ENCODE peak calls at places on chromosome 11, in ten cellular contexts. Y, H, V, Z, D, P, T, R, I and K are unnamed samples.

GRCh38 chr11:113992459-113993105 is 17.7 kb downstream of the HTR3A start:
- DNase-seq in Y (no peak), H (no peak), V (no peak), Z (peak; percentile 32), D (no peak), P (no peak), T (peak; percentile 62), R (no peak), I (no peak), K (no peak)

GRCh38 chr11:125569913-125570621 is 790 bp downstream of the EI24 start:
- DNase-seq in Y (peak; percentile 47), H (no peak), V (peak; percentile 6), Z (no peak), D (no peak), P (no peak), T (no peak), R (no peak), I (no peak), K (no peak)

GRCh38 chr11:69233761-69234136 is 60.2 kb upstream of the MYEOV start:
- DNase-seq in Y (no peak), H (no peak), V (no peak), Z (no peak), D (no peak), P (no peak), T (no peak), R (no peak), I (no peak), K (no peak)

GRCh38 chr11:72702096-72702495 is 27.9 kb upstream of the PDE2A start:
- DNase-seq in Y (no peak), H (no peak), V (no peak), Z (no peak), D (no peak), P (no peak), T (no peak), R (no peak), I (peak; percentile 46), K (no peak)

GRCh38 chr11:1072116-1072820 is 2.4 kb upstream of the MUC2 start:
- DNase-seq in Y (no peak), H (peak; percentile 35), V (peak; percentile 19), Z (no peak), D (peak; percentile 85), P (no peak), T (no peak), R (peak; percentile 74), I (peak; percentile 12), K (no peak)

GRCh38 chr11:2898366-2899079 is 12.9 kb upstream of the CDKN1C start:
- DNase-seq in Y (no peak), H (peak; percentile 70), V (peak; percentile 77), Z (no peak), D (peak; percentile 70), P (peak; percentile 34), T (no peak), R (peak; percentile 89), I (no peak), K (no peak)

GRCh38 chr11:76307416-76307815 is 73.5 kb downstream of the THAP12 start:
- DNase-seq in Y (no peak), H (no peak), V (no peak), Z (no peak), D (no peak), P (no peak), T (no peak), R (no peak), I (no peak), K (no peak)

GRCh38 chr11:130023204-130023603 is 20.6 kb upstream of the PRDM10 start:
- DNase-seq in Y (peak; percentile 58), H (no peak), V (peak; percentile 66), Z (no peak), D (peak; percentile 90), P (no peak), T (no peak), R (peak; percentile 70), I (no peak), K (no peak)

GRCh38 chr11:125170001-125170405 is 5.5 kb downstream of the PKNOX2 start:
- DNase-seq in Y (no peak), H (no peak), V (no peak), Z (no peak), D (no peak), P (no peak), T (no peak), R (peak; percentile 37), I (no peak), K (no peak)

GRCh38 chr11:119149371-119150275 is 771 bp downstream of the ABCG4 start:
- DNase-seq in Y (no peak), H (no peak), V (no peak), Z (peak; percentile 58), D (no peak), P (no peak), T (peak; percentile 17), R (no peak), I (no peak), K (peak; percentile 24)

GRCh38 chr11:44426119-44426518 is 116.2 kb upstream of the ALX4 start:
- DNase-seq in Y (no peak), H (no peak), V (no peak), Z (no peak), D (no peak), P (no peak), T (no peak), R (no peak), I (no peak), K (no peak)

GRCh38 chr11:47071871-47072270 is 104.8 kb downstream of the ARFGAP2 start:
- DNase-seq in Y (no peak), H (no peak), V (no peak), Z (no peak), D (no peak), P (no peak), T (no peak), R (no peak), I (no peak), K (no peak)

GRCh38 chr11:74577624-74578396 is 14.6 kb upstream of the POLD3 start:
- DNase-seq in Y (no peak), H (no peak), V (no peak), Z (peak; percentile 21), D (no peak), P (no peak), T (no peak), R (no peak), I (no peak), K (no peak)

GRCh38 chr11:32963721-32964120 is 52.0 kb upstream of the DEPDC7 start:
- DNase-seq in Y (no peak), H (no peak), V (no peak), Z (no peak), D (no peak), P (no peak), T (no peak), R (no peak), I (no peak), K (no peak)

GRCh38 chr11:6932150-6932549 is 5.9 kb downstream of the ZNF215 start:
- DNase-seq in Y (no peak), H (no peak), V (no peak), Z (no peak), D (no peak), P (no peak), T (no peak), R (no peak), I (no peak), K (no peak)

GRCh38 chr11:60880189-60880588 is 12.8 kb downstream of the ZP1 start:
- DNase-seq in Y (no peak), H (no peak), V (no peak), Z (no peak), D (no peak), P (no peak), T (no peak), R (no peak), I (no peak), K (no peak)

GRCh38 chr11:128480066-128480465 is 107.3 kb downstream of the ETS1 start:
- DNase-seq in Y (no peak), H (no peak), V (no peak), Z (no peak), D (no peak), P (no peak), T (no peak), R (no peak), I (no peak), K (no peak)

GRCh38 chr11:15800121-15800800 is 556.1 kb downstream of the SOX6 start:
- DNase-seq in Y (no peak), H (peak; percentile 58), V (peak; percentile 36), Z (no peak), D (peak; percentile 6), P (no peak), T (no peak), R (peak; percentile 88), I (no peak), K (no peak)

GRCh38 chr11:26134481-26135355 is 197.2 kb upstream of the ANO3 start:
- DNase-seq in Y (peak; percentile 63), H (no peak), V (no peak), Z (peak; percentile 13), D (no peak), P (no peak), T (no peak), R (peak; percentile 31), I (no peak), K (peak; percentile 1)

GRCh38 chr11:2582958-2583604 is 116.7 kb downstream of the KCNQ1OT1 start:
- DNase-seq in Y (no peak), H (peak; percentile 12), V (no peak), Z (peak; percentile 7), D (no peak), P (no peak), T (no peak), R (no peak), I (no peak), K (no peak)

GRCh38 chr11:86261328-86261727 is 16.8 kb downstream of the EED start:
- DNase-seq in Y (no peak), H (no peak), V (no peak), Z (peak; percentile 17), D (no peak), P (no peak), T (no peak), R (no peak), I (no peak), K (no peak)

GRCh38 chr11:128493570-128493965 is 93.8 kb downstream of the ETS1 start:
- DNase-seq in Y (no peak), H (no peak), V (no peak), Z (no peak), D (no peak), P (no peak), T (no peak), R (no peak), I (no peak), K (no peak)

GRCh38 chr11:82634091-82634490 is 99.6 kb downstream of the FAM181B start:
- DNase-seq in Y (no peak), H (no peak), V (no peak), Z (no peak), D (no peak), P (no peak), T (no peak), R (no peak), I (no peak), K (no peak)

GRCh38 chr11:17224727-17225126 is 16.9 kb upstream of the PIK3C2A start:
- DNase-seq in Y (no peak), H (no peak), V (no peak), Z (no peak), D (no peak), P (no peak), T (no peak), R (no peak), I (no peak), K (no peak)

GRCh38 chr11:34214961-34215805 is 109.8 kb downstream of the NAT10 start:
- DNase-seq in Y (no peak), H (no peak), V (peak; percentile 62), Z (no peak), D (peak; percentile 96), P (peak; percentile 60), T (no peak), R (peak; percentile 58), I (no peak), K (no peak)

GRCh38 chr11:83156996-83157754 is at the start of gene PCF11:
- DNase-seq in Y (no peak), H (no peak), V (no peak), Z (no peak), D (no peak), P (no peak), T (no peak), R (peak; percentile 100), I (no peak), K (no peak)

GRCh38 chr11:58067685-58068084 is 36.9 kb downstream of the OR6Q1 start:
- DNase-seq in Y (no peak), H (no peak), V (no peak), Z (no peak), D (no peak), P (no peak), T (no peak), R (no peak), I (no peak), K (no peak)

GRCh38 chr11:64044730-64045386 is 9.1 kb downstream of the FLRT1 start:
- DNase-seq in Y (no peak), H (peak; percentile 89), V (no peak), Z (no peak), D (no peak), P (no peak), T (no peak), R (no peak), I (no peak), K (no peak)